ENCODE peak calls at places on chromosomes 16 and 17, in nine cellular contexts. E is esophagus squamous epithelium, C is tibial artery, O is upper lobe of right lung, R is psoas muscle, M is MM.1S, X is breast epithelium, A is adrenal gland, D is cardiac muscle cell. V is an unnamed sample.

GRCh38 chr17:81859906-81860755 is at the start of gene P4HB:
- DNase-seq in E (no peak), C (peak; percentile 54), O (peak; percentile 99), R (peak; percentile 100), M (no peak), X (no peak), A (peak; percentile 46), D (peak; percentile 14), V (no peak)

GRCh38 chr16:3274490-3274889 is 8.8 kb upstream of the ZNF263 start:
- DNase-seq in E (no peak), C (no peak), O (no peak), R (no peak), M (peak; percentile 20), X (no peak), A (no peak), D (no peak), V (no peak)

GRCh38 chr17:55547027-55547670 is 35.9 kb upstream of the SMIM36 start:
- DNase-seq in E (no peak), C (no peak), O (no peak), R (no peak), M (no peak), X (no peak), A (no peak), D (peak; percentile 39), V (no peak)

GRCh38 chr16:4344659-4345438 is 6.3 kb downstream of the PAM16 start:
- DNase-seq in E (no peak), C (no peak), O (peak; percentile 59), R (no peak), M (no peak), X (no peak), A (peak; percentile 51), D (no peak), V (no peak)

GRCh38 chr17:81239714-81240555 is 817 bp downstream of the NDUFAF8 start:
- DNase-seq in E (no peak), C (no peak), O (no peak), R (no peak), M (peak; percentile 84), X (no peak), A (no peak), D (no peak), V (no peak)

GRCh38 chr17:72725432-72726068 is 366.9 kb downstream of the SLC39A11 start:
- DNase-seq in E (no peak), C (no peak), O (peak; percentile 78), R (peak; percentile 62), M (peak; percentile 69), X (peak; percentile 68), A (peak; percentile 66), D (peak; percentile 69), V (peak; percentile 47)

GRCh38 chr16:19599968-19600716 is 44.6 kb downstream of the VPS35L start:
- DNase-seq in E (no peak), C (no peak), O (no peak), R (no peak), M (no peak), X (no peak), A (no peak), D (no peak), V (no peak)

GRCh38 chr17:70121136-70121535 is 46.1 kb downstream of the KCNJ16 start:
- DNase-seq in E (no peak), C (no peak), O (no peak), R (no peak), M (no peak), X (no peak), A (no peak), D (no peak), V (no peak)

GRCh38 chr16:982152-983043 is 828 bp downstream of the SOX8 start:
- DNase-seq in E (no peak), C (no peak), O (no peak), R (no peak), M (no peak), X (no peak), A (no peak), D (no peak), V (no peak)

GRCh38 chr16:72752004-72752695 is 295.8 kb downstream of the ZFHX3 start:
- DNase-seq in E (no peak), C (no peak), O (no peak), R (no peak), M (no peak), X (no peak), A (no peak), D (no peak), V (no peak)

GRCh38 chr17:39487946-39488345 is 26.7 kb downstream of the CDK12 start:
- DNase-seq in E (no peak), C (no peak), O (no peak), R (no peak), M (no peak), X (no peak), A (no peak), D (no peak), V (no peak)

GRCh38 chr16:15907863-15908478 is 19.6 kb upstream of the CEP20 start:
- DNase-seq in E (no peak), C (no peak), O (no peak), R (no peak), M (peak; percentile 67), X (no peak), A (peak; percentile 43), D (peak; percentile 28), V (no peak)

GRCh38 chr16:59114790-59115189 is 380.7 kb upstream of the GOT2 start:
- DNase-seq in E (no peak), C (no peak), O (no peak), R (no peak), M (no peak), X (no peak), A (no peak), D (no peak), V (no peak)

GRCh38 chr17:83062011-83062817 is 17.2 kb upstream of the METRNL start:
- DNase-seq in E (no peak), C (peak; percentile 9), O (peak; percentile 59), R (peak; percentile 40), M (no peak), X (peak; percentile 44), A (no peak), D (no peak), V (no peak)

GRCh38 chr16:27204232-27204915 is 1.0 kb downstream of the KDM8 start:
- DNase-seq in E (no peak), C (no peak), O (no peak), R (peak; percentile 67), M (no peak), X (no peak), A (no peak), D (no peak), V (no peak)

GRCh38 chr17:28951428-28951990 is at the start of gene PHF12:
- DNase-seq in E (peak; percentile 99), C (peak; percentile 100), O (peak; percentile 100), R (peak; percentile 100), M (peak; percentile 100), X (peak; percentile 99), A (peak; percentile 100), D (peak; percentile 100), V (peak; percentile 100)

GRCh38 chr17:28949185-28950016 is 1.9 kb downstream of the PHF12 start:
- DNase-seq in E (no peak), C (peak; percentile 69), O (peak; percentile 87), R (peak; percentile 80), M (peak; percentile 27), X (peak; percentile 69), A (peak; percentile 64), D (peak; percentile 53), V (peak; percentile 73)

GRCh38 chr17:28950752-28951427 is 428 bp downstream of the PHF12 start:
- DNase-seq in E (no peak), C (no peak), O (no peak), R (no peak), M (no peak), X (no peak), A (no peak), D (no peak), V (no peak)

GRCh38 chr17:28948873-28949184 is 2.5 kb downstream of the PHF12 start:
- DNase-seq in E (no peak), C (no peak), O (no peak), R (no peak), M (no peak), X (no peak), A (peak; percentile 53), D (no peak), V (no peak)

GRCh38 chr17:28950017-28950751 is 1.1 kb downstream of the PHF12 start:
- DNase-seq in E (no peak), C (peak; percentile 53), O (peak; percentile 81), R (peak; percentile 75), M (peak; percentile 31), X (peak; percentile 66), A (peak; percentile 60), D (peak; percentile 54), V (peak; percentile 43)
- H3K4me3 ChIP-seq in E (peak overlapping the region; percentile 99), C (peak overlapping the region; percentile 67), O (peak overlapping the region; percentile 89), R (peak overlapping the region; percentile 87), M (peak overlapping the region; percentile 88), X (peak overlapping the region; percentile 97), A (peak overlapping the region; percentile 80), D (peak overlapping the region; percentile 90), V (peak overlapping the region; percentile 95)

GRCh38 chr16:87062569-87063442 is 254.4 kb downstream of the C16orf95 start:
- DNase-seq in E (no peak), C (peak; percentile 73), O (no peak), R (no peak), M (peak; percentile 45), X (no peak), A (peak; percentile 70), D (peak; percentile 77), V (peak; percentile 74)
- TF ChIP-seq CTCF in E (peak; percentile 67), C (peak; percentile 86), O (peak; percentile 74), R (peak; percentile 68), M (peak; percentile 54), X (no peak), A (peak; percentile 67), D (peak; percentile 90), V (peak; percentile 79)

GRCh38 chr16:51430716-51431369 is 279.8 kb upstream of the SALL1 start:
- DNase-seq in E (no peak), C (no peak), O (no peak), R (no peak), M (no peak), X (no peak), A (no peak), D (no peak), V (no peak)
- H3K27ac ChIP-seq in E (no peak overlapping the region), C (no peak overlapping the region), O (no peak overlapping the region), R (no peak overlapping the region), M (no peak overlapping the region), X (no peak overlapping the region), A (no peak overlapping the region), D (no peak overlapping the region), V (no peak overlapping the region)

DNA sequence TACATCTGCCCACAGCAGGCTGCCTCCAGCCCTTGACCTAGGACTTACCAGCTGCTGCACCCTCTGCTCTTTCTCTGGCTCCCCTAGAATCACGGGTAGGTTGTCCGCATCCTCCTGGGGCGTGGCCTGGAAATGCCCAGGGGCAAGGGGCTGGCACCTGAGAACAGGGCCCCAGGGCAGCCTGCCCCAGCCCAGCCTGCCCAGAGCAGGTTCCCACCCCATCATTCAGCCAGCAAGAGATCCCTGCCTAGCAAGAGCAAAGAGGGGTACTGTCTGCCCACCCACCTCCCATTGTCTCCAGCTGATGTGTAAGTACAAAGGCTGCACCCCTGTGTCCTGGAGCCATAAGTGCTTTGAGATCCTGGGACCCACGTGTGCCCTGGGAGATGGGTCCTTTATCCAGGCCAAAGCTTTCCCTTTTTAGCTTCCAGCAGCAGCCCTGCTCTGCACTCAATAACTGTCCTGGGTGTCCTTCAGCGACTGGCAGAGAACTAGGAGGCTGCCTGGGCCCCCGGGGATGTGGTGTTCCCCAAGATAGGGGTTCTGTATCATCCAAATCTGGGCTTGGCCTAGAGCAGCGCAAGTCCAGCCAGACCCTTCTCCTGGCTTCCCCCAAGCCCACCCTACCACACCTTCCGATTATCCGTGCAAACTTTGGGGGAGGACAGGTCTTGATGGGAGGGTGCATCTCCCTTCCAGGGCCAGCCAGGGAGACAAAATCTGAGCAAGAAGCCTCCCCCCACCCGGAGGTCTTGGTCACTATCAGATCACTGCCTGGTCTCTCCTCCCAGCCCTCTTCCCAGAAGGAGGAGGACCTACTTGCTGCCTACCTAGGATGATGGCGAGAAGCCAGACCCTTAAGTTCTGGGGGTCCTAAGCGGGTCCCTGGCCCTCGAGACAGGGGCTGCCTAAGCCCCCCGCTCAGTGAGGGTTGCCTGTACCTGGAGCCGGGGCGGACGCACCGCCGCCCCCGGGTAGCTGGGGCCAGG is 4.9 kb downstream of the TSPOAP1 start:
- DNase-seq in E (no peak), C (no peak), O (no peak), R (no peak), M (no peak), X (no peak), A (no peak), D (no peak), V (no peak)
- H3K4me3 ChIP-seq in E (peak overlapping the region; percentile 55), C (peak overlapping the region; percentile 72), O (peak overlapping the region; percentile 71), R (peak overlapping the region; percentile 86), M (no peak overlapping the region), X (peak overlapping the region; percentile 53), A (peak overlapping the region; percentile 72), D (peak overlapping the region; percentile 29), V (peak overlapping the region; percentile 74)

V was measured in left ventricle myocardium inferior.